ENCODE peak calls at places on chromosomes 3 and 15, in seven cellular contexts. One of them, this sample, is unnamed.

GRCh38 chr3:133527306-133527705 is 46.2 kb upstream of the CDV3 start:
- DNase-seq in GM12878: no peak
- DNase-seq in SK-N-SH: no peak
- DNase-seq in HCT116: no peak
- DNase-seq in K562: no peak
- DNase-seq in H1: no peak
- DNase-seq in HepG2: no peak
- DNase-seq in this sample: no peak

GRCh38 chr3:15795563-15796308 is 2.0 kb downstream of the ANKRD28 start:
- DNase-seq in GM12878: no peak
- DNase-seq in SK-N-SH: no peak
- DNase-seq in HCT116: no peak
- DNase-seq in K562: peak
- DNase-seq in H1: no peak
- DNase-seq in HepG2: no peak
- DNase-seq in this sample: no peak

GRCh38 chr15:66748320-66748779 is 46.3 kb downstream of the SMAD6 start:
- DNase-seq in GM12878: no peak
- DNase-seq in SK-N-SH: no peak
- DNase-seq in HCT116: no peak
- DNase-seq in K562: no peak
- DNase-seq in H1: peak
- DNase-seq in HepG2: no peak
- DNase-seq in this sample: no peak

GRCh38 chr15:49495993-49496747 is 73.1 kb downstream of the FGF7 start:
- DNase-seq in GM12878: no peak
- DNase-seq in SK-N-SH: no peak
- DNase-seq in HCT116: no peak
- DNase-seq in K562: no peak
- DNase-seq in H1: no peak
- DNase-seq in HepG2: no peak
- DNase-seq in this sample: no peak

GRCh38 chr15:87144775-87145174 is 1065.1 kb downstream of the AGBL1 start:
- DNase-seq in GM12878: no peak
- DNase-seq in SK-N-SH: peak
- DNase-seq in HCT116: no peak
- DNase-seq in K562: no peak
- DNase-seq in H1: no peak
- DNase-seq in HepG2: no peak
- DNase-seq in this sample: no peak

GRCh38 chr15:82122754-82123400 is 77.1 kb upstream of the MEX3B start:
- DNase-seq in GM12878: no peak
- DNase-seq in SK-N-SH: no peak
- DNase-seq in HCT116: peak
- DNase-seq in K562: no peak
- DNase-seq in H1: no peak
- DNase-seq in HepG2: no peak
- DNase-seq in this sample: no peak

GRCh38 chr3:66456711-66457173 is 44.1 kb downstream of the LRIG1 start:
- DNase-seq in GM12878: no peak
- DNase-seq in SK-N-SH: no peak
- DNase-seq in HCT116: no peak
- DNase-seq in K562: no peak
- DNase-seq in H1: no peak
- DNase-seq in HepG2: no peak
- DNase-seq in this sample: no peak

GRCh38 chr3:148307443-148307843 is 390.3 kb upstream of the AGTR1 start:
- DNase-seq in GM12878: no peak
- DNase-seq in SK-N-SH: no peak
- DNase-seq in HCT116: no peak
- DNase-seq in K562: no peak
- DNase-seq in H1: no peak
- DNase-seq in HepG2: no peak
- DNase-seq in this sample: no peak

GRCh38 chr15:98955331-98955730 is 52.3 kb downstream of the PGPEP1L start:
- DNase-seq in GM12878: no peak
- DNase-seq in SK-N-SH: no peak
- DNase-seq in HCT116: no peak
- DNase-seq in K562: no peak
- DNase-seq in H1: no peak
- DNase-seq in HepG2: no peak
- DNase-seq in this sample: no peak

GRCh38 chr3:106068795-106069194 is 200.0 kb upstream of the CBLB start:
- DNase-seq in GM12878: no peak
- DNase-seq in SK-N-SH: no peak
- DNase-seq in HCT116: no peak
- DNase-seq in K562: no peak
- DNase-seq in H1: no peak
- DNase-seq in HepG2: no peak
- DNase-seq in this sample: no peak

GRCh38 chr3:128227507-128227906 is 74.2 kb downstream of the EEFSEC start:
- DNase-seq in GM12878: no peak
- DNase-seq in SK-N-SH: no peak
- DNase-seq in HCT116: no peak
- DNase-seq in K562: no peak
- DNase-seq in H1: no peak
- DNase-seq in HepG2: no peak
- DNase-seq in this sample: no peak

GRCh38 chr3:103083848-103084631 is 649.2 kb downstream of the ZPLD1 start:
- DNase-seq in GM12878: no peak
- DNase-seq in SK-N-SH: no peak
- DNase-seq in HCT116: no peak
- DNase-seq in K562: no peak
- DNase-seq in H1: no peak
- DNase-seq in HepG2: no peak
- DNase-seq in this sample: no peak

GRCh38 chr3:48776854-48777253 is 59.8 kb upstream of the IP6K2 start:
- DNase-seq in GM12878: no peak
- DNase-seq in SK-N-SH: no peak
- DNase-seq in HCT116: no peak
- DNase-seq in K562: peak
- DNase-seq in H1: no peak
- DNase-seq in HepG2: no peak
- DNase-seq in this sample: no peak

GRCh38 chr15:82805994-82806406 is at the start of gene FSD2:
- DNase-seq in GM12878: peak
- DNase-seq in SK-N-SH: no peak
- DNase-seq in HCT116: no peak
- DNase-seq in K562: peak
- DNase-seq in H1: no peak
- DNase-seq in HepG2: no peak
- DNase-seq in this sample: no peak

GRCh38 chr15:42094512-42094963 is at the start of gene PLA2G4D:
- DNase-seq in GM12878: no peak
- DNase-seq in SK-N-SH: no peak
- DNase-seq in HCT116: no peak
- DNase-seq in K562: no peak
- DNase-seq in H1: no peak
- DNase-seq in HepG2: no peak
- DNase-seq in this sample: no peak

GRCh38 chr3:30644615-30645014 is 38.2 kb downstream of the TGFBR2 start:
- DNase-seq in GM12878: no peak
- DNase-seq in SK-N-SH: no peak
- DNase-seq in HCT116: no peak
- DNase-seq in K562: no peak
- DNase-seq in H1: no peak
- DNase-seq in HepG2: no peak
- DNase-seq in this sample: no peak

GRCh38 chr3:56894912-56895431 is 93.2 kb upstream of the ARHGEF3 start:
- DNase-seq in GM12878: no peak
- DNase-seq in SK-N-SH: no peak
- DNase-seq in HCT116: no peak
- DNase-seq in K562: no peak
- DNase-seq in H1: no peak
- DNase-seq in HepG2: no peak
- DNase-seq in this sample: no peak

GRCh38 chr3:39980021-39980420 is 170.6 kb downstream of the MYRIP start:
- DNase-seq in GM12878: no peak
- DNase-seq in SK-N-SH: no peak
- DNase-seq in HCT116: no peak
- DNase-seq in K562: no peak
- DNase-seq in H1: no peak
- DNase-seq in HepG2: no peak
- DNase-seq in this sample: no peak

GRCh38 chr3:193673845-193674244 is 80.8 kb downstream of the OPA1 start:
- DNase-seq in GM12878: no peak
- DNase-seq in SK-N-SH: no peak
- DNase-seq in HCT116: no peak
- DNase-seq in K562: no peak
- DNase-seq in H1: no peak
- DNase-seq in HepG2: no peak
- DNase-seq in this sample: no peak

GRCh38 chr3:136351351-136351750 is 101.2 kb downstream of the PCCB start:
- DNase-seq in GM12878: no peak
- DNase-seq in SK-N-SH: no peak
- DNase-seq in HCT116: no peak
- DNase-seq in K562: no peak
- DNase-seq in H1: no peak
- DNase-seq in HepG2: no peak
- DNase-seq in this sample: no peak

GRCh38 chr15:59174846-59175831 is 31.5 kb upstream of the LDHAL6B start:
- DNase-seq in GM12878: no peak
- DNase-seq in SK-N-SH: peak
- DNase-seq in HCT116: peak
- DNase-seq in K562: peak
- DNase-seq in H1: peak
- DNase-seq in HepG2: peak
- DNase-seq in this sample: peak

GRCh38 chr3:65833761-65834505 is 204.8 kb downstream of the MAGI1 start:
- DNase-seq in GM12878: no peak
- DNase-seq in SK-N-SH: no peak
- DNase-seq in HCT116: no peak
- DNase-seq in K562: no peak
- DNase-seq in H1: no peak
- DNase-seq in HepG2: no peak
- DNase-seq in this sample: no peak

GRCh38 chr15:101488300-101489164 is 975 bp downstream of the PCSK6 start:
- DNase-seq in GM12878: no peak
- DNase-seq in SK-N-SH: peak
- DNase-seq in HCT116: no peak
- DNase-seq in K562: no peak
- DNase-seq in H1: no peak
- DNase-seq in HepG2: peak
- DNase-seq in this sample: no peak

GRCh38 chr15:66850078-66850991 is 148.3 kb downstream of the SMAD6 start:
- DNase-seq in GM12878: no peak
- DNase-seq in SK-N-SH: peak
- DNase-seq in HCT116: no peak
- DNase-seq in K562: peak
- DNase-seq in H1: no peak
- DNase-seq in HepG2: no peak
- DNase-seq in this sample: no peak

GRCh38 chr3:197549261-197549885 is 6.4 kb downstream of the BDH1 start:
- DNase-seq in GM12878: no peak
- DNase-seq in SK-N-SH: no peak
- DNase-seq in HCT116: no peak
- DNase-seq in K562: no peak
- DNase-seq in H1: no peak
- DNase-seq in HepG2: no peak
- DNase-seq in this sample: no peak

GRCh38 chr15:92843819-92844218 is 56.3 kb upstream of the CHD2 start:
- DNase-seq in GM12878: no peak
- DNase-seq in SK-N-SH: no peak
- DNase-seq in HCT116: no peak
- DNase-seq in K562: no peak
- DNase-seq in H1: no peak
- DNase-seq in HepG2: no peak
- DNase-seq in this sample: no peak

DNA sequence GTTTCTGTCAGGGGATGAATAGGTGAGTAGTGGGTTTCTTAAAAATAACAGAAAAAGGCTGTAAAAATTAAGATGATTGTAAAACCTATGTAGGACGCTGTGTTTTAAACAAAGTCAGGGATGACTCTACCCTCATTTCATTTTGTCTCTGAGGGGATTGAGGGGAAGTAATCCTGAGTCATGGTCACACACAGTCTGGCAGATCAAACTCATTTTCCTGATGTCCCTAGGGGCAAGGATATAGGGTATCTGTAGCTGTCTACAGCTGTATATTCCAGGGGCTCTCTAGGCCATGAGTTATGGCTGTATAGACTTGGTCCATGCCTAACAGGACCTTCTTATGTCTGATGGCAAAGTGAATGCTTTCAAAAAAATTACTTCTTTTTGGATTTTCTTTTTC is 421.1 kb downstream of the PDCD6IP start:
- DNase-seq in GM12878: no peak
- DNase-seq in SK-N-SH: no peak
- DNase-seq in HCT116: no peak
- DNase-seq in K562: no peak
- DNase-seq in H1: no peak
- DNase-seq in HepG2: no peak
- DNase-seq in this sample: no peak
- TF ChIP-seq JUND in GM12878: no peak
- TF ChIP-seq JUND in SK-N-SH: no peak
- TF ChIP-seq JUND in HCT116: no peak
- TF ChIP-seq JUND in K562: no peak
- TF ChIP-seq JUND in H1: no peak
- TF ChIP-seq JUND in HepG2: no peak
- TF ChIP-seq JUND in this sample: no peak

GRCh38 chr3:188861847-188862740 is 309.7 kb upstream of the TPRG1 start:
- DNase-seq in GM12878: no peak
- DNase-seq in SK-N-SH: no peak
- DNase-seq in HCT116: no peak
- DNase-seq in K562: no peak
- DNase-seq in H1: no peak
- DNase-seq in HepG2: no peak
- DNase-seq in this sample: no peak
- TF ChIP-seq JUND in GM12878: no peak
- TF ChIP-seq JUND in SK-N-SH: no peak
- TF ChIP-seq JUND in HCT116: no peak
- TF ChIP-seq JUND in K562: no peak
- TF ChIP-seq JUND in H1: no peak
- TF ChIP-seq JUND in HepG2: no peak
- TF ChIP-seq JUND in this sample: no peak

DNA sequence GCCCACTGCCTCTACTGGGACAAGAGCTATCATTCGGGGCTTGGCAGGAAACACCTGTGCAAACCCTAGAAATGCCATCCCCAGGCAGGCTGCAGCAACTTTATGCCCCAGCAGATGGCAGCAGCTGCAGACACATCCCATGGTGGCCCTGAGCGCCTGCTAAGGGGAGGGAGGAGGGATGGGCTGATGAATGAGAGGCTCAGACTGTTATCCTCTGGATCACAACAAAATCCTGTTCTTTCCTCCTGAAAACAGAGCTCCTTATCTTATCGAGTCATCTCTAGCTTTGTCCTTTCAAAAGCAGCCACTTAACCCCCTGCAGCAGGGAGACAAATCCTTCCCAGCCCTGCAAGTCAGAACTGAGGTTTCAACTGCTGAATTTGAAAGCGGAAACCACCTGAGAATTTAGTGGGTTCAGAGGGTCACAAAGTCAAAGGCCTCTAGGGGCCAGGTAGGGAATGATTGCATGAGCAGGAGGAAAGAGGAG is 90.6 kb upstream of the PROK2 start:
- DNase-seq in GM12878: peak
- DNase-seq in SK-N-SH: peak
- DNase-seq in HCT116: peak
- DNase-seq in K562: peak
- DNase-seq in H1: peak
- DNase-seq in HepG2: peak
- DNase-seq in this sample: peak
- TF ChIP-seq JUND in GM12878: no peak
- TF ChIP-seq JUND in SK-N-SH: no peak
- TF ChIP-seq JUND in HCT116: no peak
- TF ChIP-seq JUND in K562: no peak
- TF ChIP-seq JUND in H1: no peak
- TF ChIP-seq JUND in HepG2: no peak
- TF ChIP-seq JUND in this sample: no peak

GRCh38 chr3:28301607-28302158 is 46.8 kb upstream of the ZCWPW2 start:
- DNase-seq in GM12878: no peak
- DNase-seq in SK-N-SH: no peak
- DNase-seq in HCT116: no peak
- DNase-seq in K562: no peak
- DNase-seq in H1: no peak
- DNase-seq in HepG2: peak
- DNase-seq in this sample: no peak
- TF ChIP-seq JUND in GM12878: no peak
- TF ChIP-seq JUND in SK-N-SH: no peak
- TF ChIP-seq JUND in HCT116: no peak
- TF ChIP-seq JUND in K562: no peak
- TF ChIP-seq JUND in H1: no peak
- TF ChIP-seq JUND in HepG2: no peak
- TF ChIP-seq JUND in this sample: no peak

This sample was measured in T47D.